ENCODE peak calls at places on chromosomes 2 and 18, in four cellular contexts. M is fibroblast of lung, F is left ventricle myocardium inferior, J is tibial artery. Q is an unnamed sample.
A peak's percentile ranks its signal among the peaks of the same experiment; 100 is the strongest.

GRCh38 chr2:206296128-206296527 is 21.7 kb downstream of the ZDBF2 start:
- DNase-seq in M (no peak), F (no peak), J (no peak), Q (no peak)

GRCh38 chr2:42147641-42148274 is 21.4 kb upstream of the EML4 start:
- DNase-seq in M (peak; percentile 68), F (no peak), J (no peak), Q (no peak)

GRCh38 chr18:75216212-75216925 is 5.8 kb downstream of the TSHZ1 start:
- DNase-seq in M (no peak), F (no peak), J (no peak), Q (no peak)

GRCh38 chr2:121345887-121346286 is 60.9 kb upstream of the TFCP2L1 start:
- DNase-seq in M (no peak), F (no peak), J (no peak), Q (peak; percentile 50)

GRCh38 chr18:51149605-51150429 is 47.7 kb downstream of the MEX3C start:
- DNase-seq in M (peak; percentile 2), F (no peak), J (no peak), Q (no peak)

GRCh38 chr2:127690696-127691095 is 10.6 kb upstream of the SFT2D3 start:
- DNase-seq in M (no peak), F (no peak), J (no peak), Q (no peak)

GRCh38 chr18:71529708-71530303 is 1014.3 kb downstream of the CBLN2 start:
- DNase-seq in M (peak; percentile 96), F (no peak), J (no peak), Q (no peak)

GRCh38 chr2:216665717-216666116 is 29.6 kb downstream of the IGFBP5 start:
- DNase-seq in M (no peak), F (no peak), J (no peak), Q (no peak)

GRCh38 chr2:20093263-20094141 is 42.1 kb upstream of the LAPTM4A start:
- DNase-seq in M (peak; percentile 89), F (peak; percentile 61), J (peak; percentile 52), Q (peak; percentile 80)

GRCh38 chr2:218400167-218400929 is 680 bp downstream of the CTDSP1 start:
- DNase-seq in M (no peak), F (peak; percentile 54), J (peak; percentile 51), Q (peak; percentile 79)

GRCh38 chr18:2914844-2915243 is 68.0 kb downstream of the EMILIN2 start:
- DNase-seq in M (peak; percentile 57), F (no peak), J (no peak), Q (peak; percentile 56)

GRCh38 chr2:9517118-9517782 is 38.4 kb downstream of the ADAM17 start:
- DNase-seq in M (no peak), F (no peak), J (no peak), Q (no peak)

GRCh38 chr2:9518780-9519179 is 36.9 kb downstream of the ADAM17 start:
- DNase-seq in M (no peak), F (no peak), J (no peak), Q (no peak)

GRCh38 chr2:9524291-9524690 is 31.3 kb downstream of the ADAM17 start:
- DNase-seq in M (no peak), F (no peak), J (no peak), Q (no peak)

GRCh38 chr2:9518163-9518562 is 37.5 kb downstream of the ADAM17 start:
- DNase-seq in M (no peak), F (no peak), J (no peak), Q (no peak)

DNA sequence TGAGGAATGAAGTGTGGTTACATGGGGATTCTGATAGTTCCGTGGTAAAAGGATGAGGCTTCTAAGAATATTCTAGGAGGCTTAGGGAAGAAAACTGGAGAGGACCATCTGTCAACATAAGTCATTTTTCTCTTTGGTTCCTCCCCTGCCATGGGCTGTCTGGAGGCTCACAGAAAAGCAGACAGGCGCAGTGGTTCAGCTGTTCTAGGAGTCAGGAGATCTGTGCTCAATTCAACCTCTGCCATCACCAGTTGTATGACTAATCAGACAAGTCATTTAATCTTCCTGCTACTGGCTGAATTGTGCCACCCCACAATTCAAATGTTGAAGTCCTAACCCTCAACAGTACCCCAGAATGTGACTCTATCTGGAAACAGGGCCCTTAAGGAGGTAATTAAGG is 36.4 kb downstream of the ADAM17 start:
- DNase-seq in M (peak; percentile 17), F (no peak), J (no peak), Q (no peak)
- H3K36me3 ChIP-seq in M (peaks cover 2% of the 10 kb centered on the region), F (peaks cover 74% of the 10 kb centered on the region), J (peaks cover 79% of the 10 kb centered on the region), Q (peaks cover 86% of the 10 kb centered on the region)

DNA sequence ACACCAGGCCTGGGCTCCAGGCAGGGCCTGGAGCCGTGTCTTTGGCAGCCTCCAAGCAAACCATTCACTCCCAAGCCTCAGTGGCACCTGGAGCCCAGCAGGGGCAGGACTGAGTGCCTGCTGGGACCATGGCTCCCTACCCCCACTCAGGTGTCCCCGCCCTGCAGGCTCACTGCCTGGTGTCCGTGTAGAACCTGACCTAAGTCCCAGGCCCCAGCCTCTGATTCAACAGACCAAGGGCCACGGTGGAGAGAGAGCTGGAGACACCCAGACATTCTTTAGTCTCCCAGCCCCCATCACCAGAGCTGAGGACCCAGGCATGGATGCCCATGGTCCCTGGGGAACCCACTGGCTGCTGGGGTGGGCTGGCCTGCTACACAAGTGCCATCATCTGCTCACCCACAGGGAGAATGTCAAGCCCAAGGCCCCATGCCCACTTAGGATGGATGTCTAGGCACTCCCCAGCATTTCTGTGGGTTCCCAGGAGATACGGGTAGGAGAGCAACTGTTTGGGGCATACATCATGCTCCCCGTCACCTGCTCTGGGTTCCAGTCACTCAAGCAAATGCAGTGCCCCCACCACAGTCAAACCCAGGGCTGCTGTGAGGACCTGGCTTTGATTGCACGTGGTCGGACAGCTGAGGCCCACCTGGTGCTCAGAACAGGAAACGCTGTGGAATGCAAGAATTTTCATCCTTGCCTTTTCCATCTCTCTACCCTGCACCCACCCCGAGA is 42.9 kb upstream of the ATG16L1 start:
- DNase-seq in M (no peak), F (no peak), J (no peak), Q (no peak)
- H3K36me3 ChIP-seq in M (no peaks in the 10 kb centered on the region), F (peaks cover 7% of the 10 kb centered on the region), J (no peaks in the 10 kb centered on the region), Q (no peaks in the 10 kb centered on the region)

DNA sequence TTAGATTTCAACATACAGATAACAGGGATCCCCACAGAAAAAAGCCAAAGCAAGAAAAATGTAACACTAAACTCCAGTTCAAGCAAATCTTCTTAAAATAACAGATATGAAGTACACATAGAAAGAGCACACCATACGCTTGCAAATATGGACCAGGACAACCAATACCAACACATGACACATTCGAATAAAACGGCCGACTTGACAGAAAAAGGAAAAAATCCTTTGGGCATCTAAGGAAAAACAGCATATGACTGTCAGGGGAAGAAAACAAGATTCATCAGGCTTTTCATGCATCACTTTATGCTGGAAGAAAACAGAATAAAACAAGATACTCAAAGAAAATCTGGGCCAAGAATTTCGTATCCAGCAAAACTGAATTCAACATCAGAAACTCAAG is 16.0 kb downstream of the RNASEH1 start:
- DNase-seq in M (no peak), F (no peak), J (no peak), Q (no peak)
- H3K36me3 ChIP-seq in M (peaks cover 14% of the 10 kb centered on the region), F (peaks cover 62% of the 10 kb centered on the region), J (peaks cover 78% of the 10 kb centered on the region), Q (peaks cover 24% of the 10 kb centered on the region)

GRCh38 chr18:76958692-76959341 is 136.5 kb downstream of the ZNF236 start:
- DNase-seq in M (peak; percentile 10), F (no peak), J (no peak), Q (no peak)
- H3K36me3 ChIP-seq in M (peaks cover 4% of the 10 kb centered on the region), F (peaks cover 61% of the 10 kb centered on the region), J (peaks cover 65% of the 10 kb centered on the region), Q (peaks cover 38% of the 10 kb centered on the region)

DNA sequence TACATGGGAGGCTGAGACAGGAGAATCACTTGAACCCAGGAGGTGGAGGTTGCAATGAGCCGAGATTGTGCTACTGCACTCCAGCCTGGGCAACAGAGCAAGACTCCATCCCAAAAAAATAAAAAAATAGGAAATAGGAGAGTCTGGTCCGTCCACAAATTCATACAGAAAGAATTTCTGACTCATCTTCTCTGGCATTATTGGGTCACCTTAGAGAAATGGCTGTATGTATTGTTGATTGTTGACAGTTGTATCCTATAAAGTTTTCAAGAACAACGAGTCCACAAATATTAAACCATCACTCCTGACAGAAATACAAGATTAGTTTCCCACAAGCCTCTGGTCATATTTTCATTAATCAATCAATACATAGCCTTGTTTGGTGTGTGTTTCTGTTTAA is 20.4 kb downstream of the RBM43 start:
- DNase-seq in M (no peak), F (no peak), J (no peak), Q (no peak)
- H3K36me3 ChIP-seq in M (no peaks in the 10 kb centered on the region), F (no peaks in the 10 kb centered on the region), J (no peaks in the 10 kb centered on the region), Q (no peaks in the 10 kb centered on the region)

GRCh38 chr2:11790228-11790627 is 43.8 kb downstream of the LPIN1 start:
- DNase-seq in M (no peak), F (no peak), J (no peak), Q (no peak)
- H3K36me3 ChIP-seq in M (peaks cover 34% of the 10 kb centered on the region), F (peaks cover 98% of the 10 kb centered on the region), J (peaks cover 88% of the 10 kb centered on the region), Q (peaks cover 62% of the 10 kb centered on the region)

DNA sequence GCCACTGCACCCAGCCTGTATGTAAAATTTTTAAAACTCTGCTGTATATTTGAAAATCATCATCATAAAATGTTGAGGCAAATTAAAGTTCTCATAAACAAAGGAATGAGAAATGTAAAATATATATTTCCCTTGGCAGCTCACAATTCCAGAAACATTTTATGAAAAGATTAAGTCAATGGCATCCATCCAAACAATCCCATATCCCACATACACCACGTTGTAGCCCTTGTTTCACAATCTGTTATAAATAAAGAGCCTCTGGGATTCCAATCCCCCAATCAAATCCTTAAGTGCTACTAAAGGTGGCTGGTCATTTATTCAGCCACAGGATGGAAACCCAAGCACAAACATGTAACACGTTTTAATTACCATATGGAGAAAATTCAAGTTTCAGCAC is 51.7 kb downstream of the GFPT1 start:
- DNase-seq in M (peak; percentile 19), F (no peak), J (no peak), Q (no peak)
- H3K36me3 ChIP-seq in M (peaks cover 6% of the 10 kb centered on the region), F (peaks cover 67% of the 10 kb centered on the region), J (peaks cover 48% of the 10 kb centered on the region), Q (peaks cover 35% of the 10 kb centered on the region)

DNA sequence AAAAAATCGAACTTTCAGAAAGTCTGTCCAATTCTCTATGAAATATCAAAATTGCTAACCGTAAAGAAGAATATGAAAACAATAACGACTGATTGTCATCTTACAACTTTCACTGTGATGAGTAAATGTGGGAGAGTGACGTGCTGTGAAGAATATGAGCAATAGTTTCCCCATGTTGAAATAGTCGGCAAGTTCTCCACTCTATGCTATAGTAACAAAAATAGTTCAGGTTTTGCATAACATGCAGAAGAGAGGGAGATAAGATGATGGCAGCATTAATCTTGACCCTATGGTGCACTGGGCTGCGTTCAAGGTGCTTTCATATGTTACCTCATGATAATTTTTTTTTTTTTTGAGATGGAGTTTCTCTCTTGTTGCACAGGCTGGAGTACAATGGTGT is 196.8 kb upstream of the CYRIA start:
- DNase-seq in M (no peak), F (no peak), J (no peak), Q (no peak)
- H3K36me3 ChIP-seq in M (no peaks in the 10 kb centered on the region), F (no peaks in the 10 kb centered on the region), J (no peaks in the 10 kb centered on the region), Q (no peaks in the 10 kb centered on the region)

GRCh38 chr2:238801791-238802190 is 46.1 kb upstream of the TWIST2 start:
- DNase-seq in M (no peak), F (no peak), J (no peak), Q (no peak)

GRCh38 chr2:238808761-238809160 is 39.1 kb upstream of the TWIST2 start:
- DNase-seq in M (no peak), F (no peak), J (no peak), Q (no peak)

GRCh38 chr2:238803996-238804395 is 43.9 kb upstream of the TWIST2 start:
- DNase-seq in M (no peak), F (no peak), J (no peak), Q (no peak)
- H3K36me3 ChIP-seq in M (no peaks in the 10 kb centered on the region), F (no peaks in the 10 kb centered on the region), J (no peaks in the 10 kb centered on the region), Q (no peaks in the 10 kb centered on the region)

Q was measured in sigmoid colon.